ENCODE peak calls at places on chromosomes 5 and 9, in ten cellular contexts. C, L, T, W, Y, Z, K, B, A and D are unnamed samples.

GRCh38 chr5:40681351-40682311 is 1.9 kb downstream of the PTGER4 start:
- DNase-seq in C (no peak), L (peak), T (peak), W (peak), Y (peak), Z (no peak), K (no peak), B (peak), A (peak), D (peak)

GRCh38 chr9:93094294-93095204 is 1.5 kb upstream of the CARD19 start:
- DNase-seq in C (no peak), L (no peak), T (peak), W (peak), Y (peak), Z (no peak), K (no peak), B (no peak), A (no peak), D (peak)

GRCh38 chr9:96513622-96514021 is 63.7 kb downstream of the HABP4 start:
- DNase-seq in C (no peak), L (no peak), T (no peak), W (no peak), Y (no peak), Z (no peak), K (no peak), B (no peak), A (no peak), D (no peak)

GRCh38 chr5:31771045-31771444 is 132.1 kb downstream of the PDZD2 start:
- DNase-seq in C (no peak), L (no peak), T (no peak), W (no peak), Y (no peak), Z (no peak), K (peak), B (no peak), A (no peak), D (no peak)

GRCh38 chr5:115507682-115508081 is 36.9 kb downstream of the FEM1C start:
- DNase-seq in C (no peak), L (no peak), T (no peak), W (no peak), Y (no peak), Z (no peak), K (no peak), B (no peak), A (no peak), D (no peak)

GRCh38 chr9:96051423-96051822 is 175.9 kb downstream of the ERCC6L2 start:
- DNase-seq in C (no peak), L (no peak), T (no peak), W (no peak), Y (no peak), Z (no peak), K (no peak), B (no peak), A (no peak), D (no peak)

GRCh38 chr5:143434261-143435206 is 31.0 kb upstream of the NR3C1 start:
- DNase-seq in C (no peak), L (no peak), T (no peak), W (no peak), Y (no peak), Z (no peak), K (no peak), B (peak), A (peak), D (peak)

GRCh38 chr5:15209053-15209762 is 290.8 kb upstream of the FBXL7 start:
- DNase-seq in C (peak), L (no peak), T (no peak), W (no peak), Y (no peak), Z (no peak), K (no peak), B (no peak), A (peak), D (no peak)

GRCh38 chr9:91177661-91178280 is 183.9 kb downstream of the AUH start:
- DNase-seq in C (peak), L (peak), T (no peak), W (peak), Y (peak), Z (no peak), K (no peak), B (peak), A (no peak), D (peak)

GRCh38 chr9:83327323-83327722 is 210.9 kb downstream of the FRMD3 start:
- DNase-seq in C (no peak), L (no peak), T (no peak), W (no peak), Y (no peak), Z (no peak), K (no peak), B (no peak), A (peak), D (no peak)

GRCh38 chr5:179409806-179410205 is 64.5 kb upstream of the ADAMTS2 start:
- DNase-seq in C (peak), L (peak), T (no peak), W (no peak), Y (no peak), Z (peak), K (no peak), B (no peak), A (no peak), D (no peak)

GRCh38 chr5:31270396-31270795 is 76.9 kb downstream of the CDH6 start:
- DNase-seq in C (no peak), L (no peak), T (no peak), W (no peak), Y (no peak), Z (peak), K (no peak), B (no peak), A (peak), D (no peak)

GRCh38 chr5:133461796-133462516 is 150.4 kb downstream of the FSTL4 start:
- DNase-seq in C (no peak), L (no peak), T (no peak), W (no peak), Y (no peak), Z (no peak), K (no peak), B (no peak), A (no peak), D (peak)

GRCh38 chr9:14633906-14634565 is 59.2 kb downstream of the ZDHHC21 start:
- DNase-seq in C (no peak), L (no peak), T (peak), W (no peak), Y (no peak), Z (no peak), K (no peak), B (no peak), A (no peak), D (peak)

GRCh38 chr9:81162361-81162760 is 527.0 kb downstream of the TLE1 start:
- DNase-seq in C (no peak), L (no peak), T (no peak), W (no peak), Y (no peak), Z (no peak), K (no peak), B (no peak), A (no peak), D (no peak)

GRCh38 chr5:82640901-82641300 is 362.7 kb upstream of the RPS23 start:
- DNase-seq in C (no peak), L (no peak), T (no peak), W (no peak), Y (no peak), Z (no peak), K (no peak), B (no peak), A (no peak), D (no peak)

GRCh38 chr5:18551716-18552115 is 917.5 kb downstream of the TAF11L14 start:
- DNase-seq in C (no peak), L (no peak), T (no peak), W (no peak), Y (no peak), Z (no peak), K (no peak), B (no peak), A (no peak), D (peak)

GRCh38 chr5:145441228-145441627 is 393.9 kb downstream of the PRELID2 start:
- DNase-seq in C (no peak), L (no peak), T (no peak), W (no peak), Y (no peak), Z (no peak), K (no peak), B (no peak), A (no peak), D (no peak)
- TF ChIP-seq POLR2AphosphoS5 in C (no peak), L (no peak), T (no peak), W (no peak), Y (no peak), Z (no peak), K (no peak), B (no peak), A (no peak), D (no peak)

GRCh38 chr5:157855404-157855994 is 3.4 kb downstream of the CLINT1 start:
- DNase-seq in C (no peak), L (peak), T (peak), W (no peak), Y (peak), Z (peak), K (no peak), B (peak), A (peak), D (peak)
- TF ChIP-seq CTCF in C (peak), L (peak), T (peak), W (peak), Y (peak), Z (peak), K (peak), B (peak), A (peak), D (peak)

GRCh38 chr5:159519365-159519764 is 189.1 kb upstream of the IL12B start:
- DNase-seq in C (no peak), L (no peak), T (no peak), W (no peak), Y (no peak), Z (no peak), K (no peak), B (no peak), A (no peak), D (no peak)
- TF ChIP-seq EP300 in C (no peak), L (no peak), T (no peak), W (no peak), Y (no peak), Z (no peak), K (no peak), B (no peak), A (no peak), D (no peak)

DNA sequence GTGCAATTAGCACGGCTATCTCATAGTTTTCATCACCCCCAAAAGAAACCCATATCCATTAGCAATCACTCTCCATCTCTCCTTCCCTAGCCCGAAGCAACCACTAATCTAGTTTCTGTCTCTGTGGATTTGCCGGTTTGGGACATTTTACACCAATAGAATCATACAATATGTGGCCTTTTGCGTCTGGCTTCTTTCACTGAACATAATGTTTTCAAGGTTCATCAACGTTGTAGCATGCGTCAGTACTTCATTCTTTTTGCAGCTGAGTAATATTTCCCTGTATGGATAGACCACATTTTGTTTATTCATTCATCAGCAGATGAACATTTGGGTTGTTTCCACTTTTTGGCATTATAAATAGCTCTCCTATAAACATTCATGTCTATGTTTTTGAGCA is 75.4 kb upstream of the TBC1D2 start:
- DNase-seq in C (no peak), L (no peak), T (no peak), W (no peak), Y (no peak), Z (no peak), K (no peak), B (no peak), A (no peak), D (no peak)
- TF ChIP-seq POLR2AphosphoS5 in C (peak), L (no peak), T (peak), W (no peak), Y (no peak), Z (no peak), K (no peak), B (no peak), A (no peak), D (no peak)

GRCh38 chr5:168420461-168420860 is 65.8 kb upstream of the RARS1 start:
- DNase-seq in C (no peak), L (no peak), T (no peak), W (no peak), Y (no peak), Z (no peak), K (no peak), B (no peak), A (no peak), D (no peak)

GRCh38 chr5:168424506-168425298 is 61.6 kb upstream of the RARS1 start:
- DNase-seq in C (no peak), L (no peak), T (no peak), W (no peak), Y (no peak), Z (no peak), K (no peak), B (no peak), A (no peak), D (no peak)

GRCh38 chr5:168423478-168423877 is 62.8 kb upstream of the RARS1 start:
- DNase-seq in C (no peak), L (no peak), T (no peak), W (no peak), Y (no peak), Z (no peak), K (no peak), B (no peak), A (no peak), D (no peak)

GRCh38 chr5:168423971-168424370 is 62.3 kb upstream of the RARS1 start:
- DNase-seq in C (no peak), L (no peak), T (no peak), W (no peak), Y (no peak), Z (no peak), K (no peak), B (no peak), A (no peak), D (no peak)

GRCh38 chr5:168422431-168422830 is 63.8 kb upstream of the RARS1 start:
- DNase-seq in C (no peak), L (no peak), T (no peak), W (no peak), Y (no peak), Z (no peak), K (no peak), B (no peak), A (no peak), D (no peak)
- TF ChIP-seq CTCF in C (no peak), L (peak), T (no peak), W (no peak), Y (peak), Z (no peak), K (peak), B (peak), A (peak), D (no peak)

GRCh38 chr5:3022665-3023064 is 271.2 kb upstream of the IRX2 start:
- DNase-seq in C (no peak), L (no peak), T (no peak), W (no peak), Y (no peak), Z (no peak), K (no peak), B (no peak), A (no peak), D (no peak)
- TF ChIP-seq EP300 in C (no peak), L (no peak), T (no peak), W (no peak), Y (no peak), Z (no peak), K (no peak), B (no peak), A (no peak), D (no peak)

DNA sequence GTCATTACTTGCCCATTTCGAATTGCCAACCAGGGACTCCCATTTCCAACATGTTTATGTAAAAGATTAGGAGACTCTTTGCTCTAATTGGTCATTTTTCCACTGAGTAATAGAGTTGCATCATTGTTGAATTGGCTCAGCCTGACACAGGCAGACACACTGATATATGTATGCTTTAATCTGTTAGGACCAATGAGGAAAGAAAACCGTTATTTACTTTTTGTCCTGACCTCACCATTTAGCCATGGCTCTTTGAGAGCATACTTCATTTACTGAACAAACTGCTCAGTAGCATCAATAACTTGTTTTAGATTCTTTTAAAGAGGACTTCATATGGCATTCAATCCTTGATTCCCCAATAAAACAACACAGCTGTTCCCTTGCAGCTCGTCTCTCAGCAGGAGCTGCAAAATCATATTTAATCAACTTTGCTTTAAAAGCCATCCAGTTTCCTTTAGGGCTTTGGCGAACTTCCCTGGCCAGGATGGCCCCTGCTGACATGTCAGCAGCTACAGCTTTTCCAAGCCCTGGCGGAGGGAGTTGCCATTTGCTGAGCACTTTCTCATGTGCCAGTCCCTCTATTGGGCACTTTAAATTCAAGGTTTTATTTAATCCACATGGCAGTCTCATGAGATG is 251.5 kb upstream of the TNC start:
- DNase-seq in C (peak), L (no peak), T (no peak), W (no peak), Y (no peak), Z (no peak), K (no peak), B (no peak), A (peak), D (no peak)
- TF ChIP-seq POLR2AphosphoS5 in C (no peak), L (no peak), T (no peak), W (no peak), Y (no peak), Z (no peak), K (no peak), B (no peak), A (no peak), D (no peak)

DNA sequence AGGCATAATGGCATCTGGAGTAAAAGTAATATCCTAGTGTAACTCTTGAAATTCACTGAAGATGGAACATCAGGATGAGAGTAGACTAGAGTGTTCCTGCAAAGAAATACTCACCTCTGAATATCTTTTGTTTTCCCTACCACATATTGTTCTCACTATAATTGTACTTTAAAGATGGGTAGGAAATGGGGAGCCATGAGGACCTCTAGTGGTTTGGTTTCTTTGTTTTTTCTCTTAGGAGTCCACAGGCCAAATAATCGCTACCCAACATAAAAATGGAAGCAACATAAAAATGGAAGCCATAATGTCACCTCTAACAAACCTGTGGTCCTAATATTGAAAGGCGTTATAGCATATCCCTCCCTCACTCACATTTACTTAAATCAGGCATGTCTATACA is 2375.8 kb downstream of the MAT2B start:
- DNase-seq in C (no peak), L (no peak), T (no peak), W (no peak), Y (no peak), Z (no peak), K (no peak), B (no peak), A (peak), D (no peak)
- TF ChIP-seq CTCF in C (no peak), L (peak), T (no peak), W (no peak), Y (no peak), Z (no peak), K (no peak), B (no peak), A (no peak), D (no peak)